ENCODE peak calls at places on chromosome 16, in six cellular contexts. O, K, U, E, H and T are unnamed samples.

GRCh38 chr16:75263291-75263962 is 12.0 kb upstream of the BCAR1 start:
- DNase-seq in K (no peak), H (peak; percentile 70), O (no peak), E (no peak), U (no peak), T (no peak)

GRCh38 chr16:88393034-88393433 is 10.3 kb downstream of the ZNF469 start:
- DNase-seq in O (no peak), E (peak; percentile 53), H (no peak), U (no peak), K (peak; percentile 39), T (no peak)

GRCh38 chr16:87437911-87438610 is 45.9 kb downstream of the MAP1LC3B start:
- DNase-seq in E (no peak), H (no peak), K (no peak), U (no peak), O (peak; percentile 56), T (no peak)

GRCh38 chr16:11372073-11372923 is 27.0 kb downstream of the RMI2 start:
- DNase-seq in E (no peak), U (no peak), H (no peak), O (no peak), K (no peak), T (no peak)

GRCh38 chr16:61148930-61149329 is 887.3 kb downstream of the CDH8 start:
- DNase-seq in K (no peak), H (no peak), U (no peak), E (no peak), O (no peak), T (no peak)

GRCh38 chr16:12395266-12395665 is 408.4 kb downstream of the CPPED1 start:
- DNase-seq in K (no peak), E (no peak), U (no peak), H (peak; percentile 67), O (no peak), T (no peak)

GRCh38 chr16:51152691-51153261 is 1.7 kb upstream of the SALL1 start:
- DNase-seq in U (no peak), K (no peak), H (peak; percentile 80), O (peak; percentile 10), E (no peak), T (no peak)

GRCh38 chr16:10942352-10943297 is at the start of gene DEXI:
- DNase-seq in K (peak; percentile 88), O (peak; percentile 86), U (peak; percentile 66), H (peak; percentile 97), E (peak; percentile 71), T (peak; percentile 69)

GRCh38 chr16:10895053-10895946 is 18.3 kb downstream of the CIITA start:
- DNase-seq in H (peak; percentile 58), U (no peak), K (peak; percentile 41), O (peak; percentile 33), E (no peak), T (peak; percentile 4)

GRCh38 chr16:24257965-24258364 is 1.8 kb downstream of the CACNG3 start:
- DNase-seq in E (no peak), H (peak; percentile 2), U (no peak), O (peak; percentile 10), K (no peak), T (no peak)

GRCh38 chr16:70523621-70524405 is at the start of gene SF3B3:
- DNase-seq in K (peak; percentile 73), H (peak; percentile 77), U (no peak), O (no peak), E (no peak), T (no peak)

GRCh38 chr16:57527027-57527426 is 9.3 kb downstream of the CCDC102A start:
- DNase-seq in U (no peak), E (no peak), O (no peak), K (no peak), H (no peak), T (no peak)

GRCh38 chr16:57529324-57530103 is 6.9 kb downstream of the CCDC102A start:
- DNase-seq in O (no peak), U (no peak), K (no peak), H (no peak), E (no peak), T (no peak)

GRCh38 chr16:57530104-57530522 is 6.3 kb downstream of the CCDC102A start:
- DNase-seq in H (peak; percentile 62), E (no peak), K (no peak), O (peak; percentile 58), U (peak; percentile 29), T (peak; percentile 31)

GRCh38 chr16:57527610-57528360 is 8.6 kb downstream of the CCDC102A start:
- DNase-seq in K (no peak), O (no peak), U (no peak), H (no peak), E (no peak), T (no peak)

GRCh38 chr16:57528499-57529323 is 7.7 kb downstream of the CCDC102A start:
- DNase-seq in E (no peak), K (no peak), O (no peak), U (no peak), H (no peak), T (no peak)
- H3K4me3 ChIP-seq in E (no peak overlapping the region), K (no peak overlapping the region), O (no peak overlapping the region), U (no peak overlapping the region), H (no peak overlapping the region), T (no peak overlapping the region)

GRCh38 chr16:21167360-21167759 is 8.9 kb downstream of the LDAF1 start:
- DNase-seq in H (peak; percentile 92), O (peak; percentile 92), U (peak; percentile 90), E (no peak), K (no peak), T (peak; percentile 53)
- H3K4me3 ChIP-seq in H (no peak overlapping the region), O (no peak overlapping the region), U (no peak overlapping the region), E (no peak overlapping the region), K (no peak overlapping the region), T (no peak overlapping the region)

GRCh38 chr16:30092373-30093010 is 768 bp upstream of the TBX6 start:
- DNase-seq in U (no peak), O (peak; percentile 59), H (peak; percentile 79), E (no peak), K (peak; percentile 70), T (no peak)
- H3K4me3 ChIP-seq in U (peak overlapping the region; percentile 52), O (peak overlapping the region; percentile 50), H (peak overlapping the region; percentile 65), E (peak overlapping the region; percentile 73), K (peak overlapping the region; percentile 61), T (peak overlapping the region; percentile 50)

GRCh38 chr16:49859139-49859947 is 3.4 kb upstream of the ZNF423 start:
- DNase-seq in K (no peak), E (no peak), U (no peak), O (no peak), H (peak; percentile 45), T (no peak)
- H3K4me3 ChIP-seq in K (peak overlapping the region; percentile 43), E (peak overlapping the region; percentile 97), U (peak overlapping the region; percentile 35), O (peak overlapping the region; percentile 34), H (peak overlapping the region; percentile 45), T (peak overlapping the region; percentile 39)

DNA sequence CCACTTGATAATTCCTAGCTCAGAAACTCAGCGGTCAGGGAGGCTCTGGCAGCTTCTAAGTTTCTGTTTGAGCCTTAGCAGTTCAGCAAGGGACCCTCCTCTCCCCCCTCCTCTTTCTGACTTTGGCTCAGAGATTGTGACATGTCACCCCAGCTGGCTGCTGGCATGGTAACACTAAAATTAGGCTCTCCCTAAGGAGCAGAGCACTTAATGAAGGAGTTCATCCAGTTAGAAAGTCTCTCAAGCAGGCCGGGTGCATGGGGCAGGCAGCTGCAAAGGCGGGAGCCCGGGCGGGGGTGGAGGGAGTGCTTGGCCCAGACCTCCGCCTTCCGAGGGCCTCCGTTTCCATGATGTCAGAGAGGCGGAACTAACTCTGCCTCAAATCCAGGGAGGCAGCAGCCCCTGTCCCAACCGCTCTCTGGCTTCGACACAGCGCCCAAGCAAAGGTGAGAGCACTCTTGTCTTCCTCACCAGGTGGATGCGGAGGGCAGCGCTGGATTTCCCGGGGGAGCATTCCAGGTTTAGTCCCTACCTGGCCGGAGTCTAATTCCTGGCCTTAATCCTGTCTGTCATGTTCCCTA is 128.0 kb upstream of the PLCG2 start:
- DNase-seq in O (peak; percentile 60), E (no peak), H (no peak), U (no peak), K (peak; percentile 61), T (no peak)
- H3K4me3 ChIP-seq in O (no peak overlapping the region), E (no peak overlapping the region), H (no peak overlapping the region), U (no peak overlapping the region), K (no peak overlapping the region), T (no peak overlapping the region)

GRCh38 chr16:80973991-80974390 is 32.7 kb downstream of the CMC2 start:
- DNase-seq in H (peak; percentile 25), K (no peak), E (no peak), O (no peak), U (no peak), T (peak; percentile 19)
- H3K4me3 ChIP-seq in H (no peak overlapping the region), K (no peak overlapping the region), E (no peak overlapping the region), O (no peak overlapping the region), U (no peak overlapping the region), T (no peak overlapping the region)

GRCh38 chr16:85463228-85463611 is 149.9 kb upstream of the GSE1 start:
- DNase-seq in O (no peak), E (no peak), K (no peak), U (no peak), H (no peak), T (no peak)
- H3K4me3 ChIP-seq in O (no peak overlapping the region), E (peak overlapping the region; percentile 58), K (peak overlapping the region; percentile 29), U (no peak overlapping the region), H (peak overlapping the region; percentile 32), T (peak overlapping the region; percentile 26)

GRCh38 chr16:81638286-81638945 is 140.7 kb upstream of the PLCG2 start:
- DNase-seq in H (no peak), O (no peak), U (no peak), K (no peak), E (no peak), T (no peak)
- H3K4me3 ChIP-seq in H (no peak overlapping the region), O (no peak overlapping the region), U (no peak overlapping the region), K (no peak overlapping the region), E (no peak overlapping the region), T (no peak overlapping the region)

GRCh38 chr16:73041644-73042043 is 6.3 kb downstream of the ZFHX3 start:
- DNase-seq in K (no peak), U (no peak), H (no peak), E (no peak), O (no peak), T (no peak)

GRCh38 chr16:73046484-73047214 is 1.3 kb downstream of the ZFHX3 start:
- DNase-seq in E (no peak), K (no peak), O (no peak), H (no peak), U (no peak), T (no peak)

GRCh38 chr16:73042807-73043206 is 5.1 kb downstream of the ZFHX3 start:
- DNase-seq in H (no peak), K (no peak), U (no peak), O (no peak), E (no peak), T (no peak)

GRCh38 chr16:73040735-73041402 is 7.1 kb downstream of the ZFHX3 start:
- DNase-seq in H (no peak), U (no peak), O (no peak), K (no peak), E (no peak), T (no peak)

DNA sequence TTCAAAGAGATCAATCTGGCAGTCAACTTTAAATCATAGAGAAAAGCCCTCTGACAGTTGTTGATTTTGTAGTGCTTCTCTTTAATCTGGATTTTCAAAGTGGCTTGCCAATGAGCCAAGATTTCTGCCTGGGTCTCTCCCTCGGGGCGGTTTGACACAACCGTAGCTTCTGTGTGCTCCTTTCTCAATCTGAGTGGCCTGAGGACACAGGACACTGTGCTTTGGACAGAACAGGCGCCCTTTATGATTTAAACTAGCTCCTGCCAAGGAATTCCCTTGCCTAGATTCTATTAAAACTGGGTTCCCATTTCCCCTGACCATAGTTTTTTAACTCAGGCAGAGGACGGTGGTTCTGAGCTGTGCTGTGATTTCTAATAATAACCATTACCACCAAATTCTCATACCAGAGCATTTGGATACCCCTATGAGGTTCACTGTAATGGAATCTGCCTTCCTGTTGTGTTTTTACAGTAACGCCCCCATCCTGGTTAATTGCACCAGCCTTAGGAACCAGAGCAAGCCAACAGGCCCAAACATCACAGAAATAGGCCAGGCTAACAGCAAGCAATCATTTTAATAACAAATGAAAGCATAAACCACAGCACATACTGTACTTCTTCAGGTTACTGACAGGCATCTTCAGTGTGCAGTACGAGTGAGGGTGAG is 4.0 kb downstream of the ZFHX3 start:
- DNase-seq in O (no peak), K (no peak), U (no peak), H (peak; percentile 60), E (no peak), T (no peak)
- H3K4me3 ChIP-seq in O (no peak overlapping the region), K (no peak overlapping the region), U (no peak overlapping the region), H (peak overlapping the region; percentile 10), E (peak overlapping the region; percentile 61), T (no peak overlapping the region)